ENCODE peak calls at places on chromosomes 12 and 14, in five cellular contexts. S, Y, N, B and V are unnamed samples.

GRCh38 chr12:4454315-4454860 is 8.8 kb upstream of the FGF6 start:
- DNase-seq in B (peak; percentile 72), S (no peak), Y (no peak), N (no peak), V (no peak)

GRCh38 chr14:55846852-55847471 is 267.0 kb downstream of the KTN1 start:
- DNase-seq in Y (no peak), S (no peak), N (no peak), B (peak; percentile 22), V (no peak)

GRCh38 chr14:45135181-45135580 is 549 bp upstream of the FANCM start:
- DNase-seq in B (peak; percentile 40), S (peak; percentile 32), N (no peak), Y (peak; percentile 48), V (no peak)

GRCh38 chr14:97517566-97518234 is 720.5 kb downstream of the VRK1 start:
- DNase-seq in Y (no peak), N (no peak), B (peak; percentile 68), S (peak; percentile 22), V (no peak)

GRCh38 chr12:131869871-131870418 is 24.5 kb upstream of the ULK1 start:
- DNase-seq in B (peak; percentile 80), S (no peak), N (no peak), Y (peak; percentile 38), V (no peak)

GRCh38 chr12:77433799-77434198 is 368.4 kb upstream of the E2F7 start:
- DNase-seq in N (no peak), B (no peak), Y (no peak), S (no peak), V (no peak)

GRCh38 chr14:76305474-76305826 is 70.5 kb upstream of the ESRRB start:
- DNase-seq in N (no peak), S (no peak), Y (no peak), B (no peak), V (no peak)

GRCh38 chr12:100826323-100826722 is 31.7 kb downstream of the ANO4 start:
- DNase-seq in N (peak; percentile 73), Y (peak; percentile 1), B (peak; percentile 77), S (peak; percentile 85), V (peak; percentile 26)

GRCh38 chr14:24418492-24418873 is 11.0 kb downstream of the CBLN3 start:
- DNase-seq in N (no peak), S (no peak), Y (no peak), B (no peak), V (no peak)

DNA sequence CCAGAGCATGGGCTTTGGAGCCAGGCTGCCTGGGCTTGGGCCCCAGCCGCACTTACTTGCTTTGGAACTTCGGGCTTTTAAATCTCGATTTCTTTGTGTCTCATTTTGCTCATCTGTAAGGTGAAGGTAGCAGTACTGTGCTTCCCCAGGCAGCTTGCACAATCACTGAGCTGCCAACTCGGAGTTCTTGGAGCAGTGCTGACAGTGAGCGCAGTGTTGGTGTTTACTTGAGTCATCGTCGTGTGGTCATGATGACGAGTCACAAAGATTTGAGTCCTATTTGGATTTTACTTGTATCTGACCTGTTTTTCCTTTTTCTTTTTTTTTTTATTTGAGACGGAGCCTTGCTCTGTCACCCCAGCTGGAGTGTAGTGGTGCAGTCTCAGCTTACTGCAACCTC is 31.3 kb upstream of the ATF1 start:
- DNase-seq in S (no peak), Y (no peak), N (no peak), B (peak; percentile 65), V (no peak)
- H3K36me3 ChIP-seq in S (peaks cover 27% of the 10 kb centered on the region), Y (peaks cover 86% of the 10 kb centered on the region), N (peaks cover 14% of the 10 kb centered on the region), B (peaks cover 64% of the 10 kb centered on the region), V (peaks cover 50% of the 10 kb centered on the region)

DNA sequence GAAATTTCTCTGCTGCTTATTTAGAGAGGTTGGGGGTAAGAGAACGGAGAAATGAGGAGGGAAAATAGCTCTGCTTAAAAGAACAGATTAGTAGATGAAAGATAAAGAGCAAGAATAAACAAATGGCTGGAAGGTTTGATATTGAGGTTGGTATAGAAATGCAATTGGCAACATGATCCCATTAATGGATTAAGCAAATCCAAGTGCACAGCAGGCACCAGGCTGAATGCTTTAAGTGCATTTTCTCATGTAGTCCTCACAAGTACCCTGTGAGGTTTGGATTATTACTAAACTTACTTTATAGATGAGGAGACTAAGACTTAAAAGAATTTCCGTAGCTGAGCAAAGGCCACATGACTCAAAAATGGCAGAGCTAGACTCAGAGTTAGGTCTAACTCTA is 76.9 kb upstream of the ATF1 start:
- DNase-seq in S (no peak), Y (no peak), N (no peak), B (no peak), V (peak; percentile 53)
- H3K36me3 ChIP-seq in S (peaks cover 43% of the 10 kb centered on the region), Y (peaks cover 81% of the 10 kb centered on the region), N (peaks cover 1% of the 10 kb centered on the region), B (peaks cover 34% of the 10 kb centered on the region), V (no peaks in the 10 kb centered on the region)

DNA sequence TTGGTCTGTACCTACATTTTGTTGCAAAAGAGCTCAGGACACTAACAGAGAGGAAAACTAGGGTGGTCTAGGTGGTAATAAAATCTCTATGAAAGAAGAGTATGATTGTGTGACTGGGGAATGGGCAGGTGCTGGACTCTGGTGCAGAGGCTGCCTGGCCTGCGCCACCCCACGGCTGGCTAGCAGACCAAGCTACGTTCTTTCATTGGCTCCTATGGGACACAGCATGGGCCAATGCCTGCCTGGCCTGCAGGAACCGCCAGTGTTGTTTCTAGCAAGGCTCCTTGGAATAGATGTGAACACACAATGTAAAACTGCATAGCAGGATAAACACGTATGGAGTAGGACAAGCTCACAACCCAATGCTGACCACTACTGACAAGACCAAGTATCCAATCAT is 51.7 kb upstream of the CORO1C start:
- DNase-seq in N (no peak), B (peak; percentile 11), Y (no peak), S (no peak), V (no peak)
- H3K36me3 ChIP-seq in N (no peaks in the 10 kb centered on the region), B (peaks cover 41% of the 10 kb centered on the region), Y (peaks cover 13% of the 10 kb centered on the region), S (peaks cover 8% of the 10 kb centered on the region), V (peaks cover 9% of the 10 kb centered on the region)

DNA sequence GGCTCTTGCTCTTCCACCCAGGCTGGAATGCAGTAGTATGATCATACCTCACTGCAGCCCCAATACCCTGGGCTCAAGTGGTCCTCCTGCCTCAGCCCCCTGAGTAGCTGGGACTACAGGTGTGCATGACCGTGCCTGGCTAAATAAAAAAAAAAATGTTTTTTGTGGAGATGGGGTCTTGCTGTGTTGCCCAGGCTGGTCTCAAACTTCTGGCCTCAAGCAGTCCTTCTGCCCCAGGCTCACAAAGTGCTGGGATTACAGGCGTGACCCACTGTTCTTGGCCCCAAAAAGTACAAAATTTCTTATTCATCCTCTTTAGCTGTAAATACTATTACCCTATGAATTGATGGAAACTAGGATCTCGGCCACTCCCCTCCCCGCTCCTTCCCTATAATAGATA is 14.7 kb downstream of the CGRRF1 start:
- DNase-seq in B (no peak), N (no peak), Y (no peak), S (no peak), V (no peak)
- H3K36me3 ChIP-seq in B (peaks cover 2% of the 10 kb centered on the region), N (peaks cover 6% of the 10 kb centered on the region), Y (peaks cover 49% of the 10 kb centered on the region), S (peaks cover 13% of the 10 kb centered on the region), V (no peaks in the 10 kb centered on the region)

GRCh38 chr12:113170926-113171325 is 14.4 kb downstream of the DDX54 start:
- DNase-seq in B (no peak), S (no peak), N (no peak), Y (no peak), V (no peak)

GRCh38 chr12:113174461-113175384 is 10.6 kb downstream of the DDX54 start:
- DNase-seq in B (peak; percentile 83), Y (peak; percentile 65), S (peak; percentile 67), N (peak; percentile 93), V (peak; percentile 88)

GRCh38 chr12:113171543-113171942 is 13.7 kb downstream of the DDX54 start:
- DNase-seq in S (no peak), Y (no peak), B (no peak), N (no peak), V (no peak)

GRCh38 chr12:113172185-113172584 is 13.1 kb downstream of the DDX54 start:
- DNase-seq in S (no peak), B (no peak), N (no peak), Y (no peak), V (no peak)

DNA sequence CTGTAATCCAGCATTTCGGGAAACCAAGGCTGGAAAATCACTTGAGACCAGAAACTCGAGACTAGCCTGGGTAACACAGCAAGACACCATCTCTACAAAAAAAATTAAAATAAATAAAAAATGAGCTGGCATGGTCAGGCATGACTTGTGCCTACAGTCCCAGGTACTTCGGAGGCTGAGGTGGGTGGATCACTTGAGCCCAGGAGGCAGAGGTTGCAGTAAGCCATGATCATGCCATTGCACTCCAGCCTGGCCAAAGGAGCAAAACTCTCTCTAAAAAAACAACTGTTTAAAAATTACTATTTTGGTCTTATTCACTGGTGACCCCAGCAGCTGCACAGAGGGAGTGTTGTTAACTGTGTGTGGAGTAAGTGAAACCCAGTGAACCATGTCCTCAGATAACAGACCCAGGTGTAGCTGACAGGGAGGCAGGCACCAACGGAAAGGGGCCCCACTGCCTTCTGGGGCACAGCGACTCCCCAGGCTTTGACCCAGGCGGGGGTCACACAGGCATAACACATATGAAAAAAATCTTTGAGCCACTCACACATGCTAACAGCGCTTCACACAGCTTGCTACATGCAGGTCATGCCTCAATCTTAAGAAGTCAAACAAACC is 12.1 kb downstream of the DDX54 start:
- DNase-seq in S (no peak), Y (no peak), N (no peak), B (no peak), V (no peak)
- H3K36me3 ChIP-seq in S (peaks cover 60% of the 10 kb centered on the region), Y (peaks cover 83% of the 10 kb centered on the region), N (peaks cover 28% of the 10 kb centered on the region), B (peaks cover 83% of the 10 kb centered on the region), V (peaks cover 87% of the 10 kb centered on the region)

GRCh38 chr14:20379743-20380142 is 33.6 kb downstream of the TEP1 start:
- DNase-seq in S (no peak), N (no peak), Y (no peak), B (no peak), V (no peak)

GRCh38 chr14:20376071-20376588 is 32.7 kb downstream of the PARP2 start:
- DNase-seq in N (no peak), S (no peak), B (no peak), Y (no peak), V (no peak)

GRCh38 chr14:20372796-20373195 is 29.4 kb downstream of the PARP2 start:
- DNase-seq in S (no peak), N (no peak), Y (no peak), B (no peak), V (no peak)

GRCh38 chr14:20381341-20381740 is 32.0 kb downstream of the TEP1 start:
- DNase-seq in N (no peak), S (no peak), Y (no peak), B (no peak), V (no peak)

GRCh38 chr14:20377171-20377570 is 33.7 kb downstream of the PARP2 start:
- DNase-seq in Y (no peak), B (no peak), S (no peak), N (no peak), V (no peak)
- H3K36me3 ChIP-seq in Y (peaks cover 93% of the 10 kb centered on the region), B (peaks cover 81% of the 10 kb centered on the region), S (peaks cover 46% of the 10 kb centered on the region), N (peaks cover 28% of the 10 kb centered on the region), V (peaks cover 26% of the 10 kb centered on the region)